ENCODE peak calls at places on chromosomes 11 and 22, in five cellular contexts. F is IMR-90, H is neuronal stem cell, K is mesendoderm, W is mesenchymal stem cell. B is an unnamed sample.

GRCh38 chr11:95505927-95506426 is 275.0 kb upstream of the SESN3 start:
- DNase-seq in F (peak; percentile 52), H (no peak), K (no peak), W (peak; percentile 79), B (no peak)

GRCh38 chr11:1109101-1109917 is 34.6 kb downstream of the MUC2 start:
- DNase-seq in F (no peak), H (no peak), K (no peak), W (no peak), B (no peak)

GRCh38 chr22:37063436-37064420 is 12.2 kb downstream of the KCTD17 start:
- DNase-seq in F (no peak), H (no peak), K (no peak), W (no peak), B (no peak)

GRCh38 chr11:134557571-134558257 is 145.7 kb upstream of the B3GAT1 start:
- DNase-seq in F (no peak), H (no peak), K (no peak), W (no peak), B (no peak)

GRCh38 chr11:33690290-33691050 is 10.2 kb downstream of the C11orf91 start:
- DNase-seq in F (peak; percentile 99), H (no peak), K (no peak), W (peak; percentile 95), B (no peak)

GRCh38 chr11:64419818-64420485 is 61.0 kb downstream of the RPS6KA4 start:
- DNase-seq in F (no peak), H (no peak), K (peak; percentile 60), W (peak; percentile 55), B (no peak)

GRCh38 chr11:120820040-120820439 is 203.9 kb upstream of the TBCEL start:
- DNase-seq in F (no peak), H (no peak), K (no peak), W (no peak), B (no peak)

GRCh38 chr11:6567371-6567745 is 36.1 kb downstream of the RRP8 start:
- DNase-seq in F (no peak), H (no peak), K (no peak), W (no peak), B (no peak)

GRCh38 chr11:129951201-129951882 is 51.3 kb downstream of the PRDM10 start:
- DNase-seq in F (no peak), H (no peak), K (no peak), W (no peak), B (no peak)

GRCh38 chr11:132248585-132248984 is 878.2 kb downstream of the NTM start:
- DNase-seq in F (no peak), H (no peak), K (no peak), W (no peak), B (no peak)

GRCh38 chr11:134759855-134760254 is 347.8 kb upstream of the B3GAT1 start:
- DNase-seq in F (no peak), H (no peak), K (no peak), W (no peak), B (no peak)

GRCh38 chr22:25126510-25126909 is 73.1 kb upstream of the CRYBB3 start:
- DNase-seq in F (no peak), H (no peak), K (no peak), W (no peak), B (no peak)

GRCh38 chr22:25127274-25127673 is 72.4 kb upstream of the CRYBB3 start:
- DNase-seq in F (no peak), H (no peak), K (peak; percentile 30), W (no peak), B (no peak)

GRCh38 chr22:25131198-25131887 is 68.3 kb upstream of the CRYBB3 start:
- DNase-seq in F (no peak), H (no peak), K (no peak), W (no peak), B (no peak)

GRCh38 chr22:25134028-25134427 is 65.6 kb upstream of the CRYBB3 start:
- DNase-seq in F (no peak), H (no peak), K (no peak), W (no peak), B (no peak)

DNA sequence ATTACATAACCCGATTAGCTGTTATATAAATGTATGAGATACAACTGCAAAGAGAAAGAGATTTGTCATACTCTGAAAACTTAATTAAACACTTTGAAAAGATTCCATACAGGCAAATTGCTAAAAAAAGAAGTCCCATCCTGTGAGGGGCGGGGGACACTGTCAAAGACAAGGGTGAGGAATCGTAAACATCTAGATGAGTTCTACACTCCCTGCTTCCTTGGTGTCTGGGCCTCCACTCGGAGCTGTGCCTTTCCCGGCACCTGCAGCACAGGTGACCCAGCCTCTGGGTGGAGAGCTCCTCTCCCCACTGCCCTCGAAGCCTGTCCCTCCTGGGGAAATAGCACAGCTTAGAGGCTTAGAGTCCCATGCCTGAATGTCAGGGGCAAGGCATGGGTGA is 69.2 kb upstream of the CRYBB3 start:
- DNase-seq in F (no peak), H (no peak), K (no peak), W (no peak), B (no peak)
- H3K4ac ChIP-seq in F (no peak overlapping the region), H (no peak overlapping the region), K (no peak overlapping the region), W (no peak overlapping the region), B (no peak overlapping the region)

DNA sequence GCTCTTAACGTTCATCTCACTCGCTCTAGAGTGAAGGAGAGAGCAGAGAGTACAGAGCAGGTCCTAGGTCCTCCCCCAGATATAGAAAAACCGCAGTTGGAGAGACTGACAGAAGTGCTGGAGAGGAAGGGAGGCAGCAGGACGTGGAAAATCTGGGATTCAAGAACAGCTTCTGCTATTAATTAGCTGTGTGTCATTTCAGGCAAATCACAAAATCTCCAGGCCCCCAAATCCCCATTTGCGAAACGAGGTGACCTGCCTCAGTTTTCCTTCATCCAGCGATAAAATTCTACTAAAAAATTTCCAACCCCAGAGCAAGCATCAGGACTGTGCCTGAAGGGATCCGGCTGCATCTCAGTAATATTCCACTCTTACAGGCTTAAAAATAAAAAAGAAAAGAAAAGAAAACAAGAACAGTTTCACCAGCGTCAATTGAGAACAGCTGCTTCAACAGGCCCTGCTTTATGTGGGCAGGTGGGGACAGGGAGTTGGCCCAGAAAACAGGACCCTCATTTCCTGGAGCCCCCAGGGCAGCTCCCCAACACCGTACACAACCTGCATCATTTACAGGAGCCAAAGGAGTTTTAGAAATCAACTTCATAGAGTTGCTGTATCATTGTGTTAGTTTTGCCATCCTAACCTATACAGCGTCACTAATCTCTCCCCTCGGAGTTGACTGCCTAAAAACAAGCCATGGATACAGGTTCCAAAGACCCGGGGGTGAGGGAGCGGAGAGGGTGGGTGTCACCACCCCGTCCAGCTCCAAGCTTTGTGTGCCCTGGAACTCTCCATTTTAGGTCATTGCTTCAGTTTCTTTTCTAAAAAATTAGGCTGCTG is 2.3 kb upstream of the MALAT1 start:
- DNase-seq in F (peak; percentile 48), H (no peak), K (no peak), W (peak; percentile 61), B (no peak)
- H3K23ac ChIP-seq in F (peak overlapping the region; percentile 96), H (no peak overlapping the region), K (no peak overlapping the region), W (no peak overlapping the region), B (no peak overlapping the region)

GRCh38 chr11:61815790-61816735 is 740 bp downstream of the FADS1 start:
- DNase-seq in F (peak; percentile 60), H (peak; percentile 75), K (peak; percentile 93), W (peak; percentile 80), B (peak; percentile 84)

GRCh38 chr11:61816736-61817455 is at the start of gene FADS1:
- DNase-seq in F (peak; percentile 92), H (peak; percentile 93), K (peak; percentile 98), W (peak; percentile 98), B (peak; percentile 96)

GRCh38 chr11:61814242-61814957 is 2.4 kb downstream of the FADS1 start:
- DNase-seq in F (no peak), H (no peak), K (peak; percentile 82), W (no peak), B (peak; percentile 76)

GRCh38 chr11:61812736-61813411 is 3.9 kb downstream of the FADS1 start:
- DNase-seq in F (no peak), H (no peak), K (no peak), W (no peak), B (no peak)

DNA sequence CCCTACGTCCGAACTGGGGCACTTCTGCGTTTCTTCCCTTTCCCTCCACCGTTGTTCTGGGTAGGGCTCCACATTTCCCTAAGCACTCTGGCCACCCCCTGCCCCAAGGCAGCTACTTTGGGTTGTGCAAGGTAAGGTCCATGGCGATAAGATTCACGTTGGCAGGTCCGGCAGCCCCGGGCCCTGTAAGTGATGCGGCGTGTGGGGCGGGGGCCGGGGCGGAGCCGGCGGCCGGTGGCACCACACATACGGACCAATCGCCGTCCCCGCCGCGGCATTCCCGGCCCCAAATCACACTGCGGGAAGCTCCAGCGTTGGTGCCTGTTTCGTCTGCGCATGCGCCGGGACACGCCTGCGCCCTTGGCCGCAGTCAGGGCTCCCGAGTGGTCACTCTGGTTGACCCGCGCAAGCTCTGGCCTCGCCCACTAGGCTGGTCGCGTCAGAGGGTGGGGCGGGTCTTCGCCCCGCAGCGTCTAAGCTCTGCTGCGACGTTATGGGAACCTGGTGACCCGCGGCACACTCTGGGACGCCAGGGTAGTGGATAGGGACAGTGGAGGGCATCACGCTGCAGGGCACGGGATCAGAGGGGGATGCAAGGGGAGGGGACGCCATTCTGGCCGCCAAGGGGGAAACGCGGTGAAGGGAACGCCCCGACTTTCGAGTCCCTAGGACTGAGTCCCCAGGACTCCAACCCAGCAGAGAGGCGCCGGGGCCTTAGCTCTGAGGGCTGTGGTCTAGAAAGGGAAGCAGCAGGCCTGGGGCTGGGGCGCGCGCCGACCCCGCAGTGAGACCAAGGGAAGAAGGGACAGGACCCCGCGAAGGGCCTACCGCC is 1.6 kb downstream of the FADS1 start:
- DNase-seq in F (peak; percentile 95), H (peak; percentile 97), K (peak; percentile 99), W (peak; percentile 97), B (peak; percentile 99)
- H3K4ac ChIP-seq in F (peak overlapping the region; percentile 97), H (peak overlapping the region; percentile 99), K (peak overlapping the region; percentile 97), W (peak overlapping the region; percentile 99), B (no peak overlapping the region)

DNA sequence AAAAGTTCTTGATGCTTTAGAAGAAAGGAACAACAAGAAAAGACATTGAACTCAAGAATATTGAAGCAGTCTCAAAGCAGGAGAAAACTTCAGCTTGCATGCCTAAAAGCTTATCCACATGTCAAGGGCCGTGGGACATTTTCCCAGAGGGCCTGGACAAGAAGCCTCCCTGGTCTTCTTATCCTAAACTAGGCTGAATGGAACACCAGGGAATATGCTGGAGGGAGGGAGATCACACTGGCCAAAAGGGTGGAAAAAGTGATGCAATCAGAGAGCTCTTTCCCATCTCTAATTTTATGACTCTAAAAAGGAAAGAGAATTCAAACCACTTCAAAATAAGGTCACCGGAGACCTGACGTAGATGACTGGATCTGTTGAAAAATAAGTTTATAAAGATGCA is 107.2 kb downstream of the MPPED2 start:
- DNase-seq in F (no peak), H (no peak), K (peak; percentile 54), W (peak; percentile 45), B (no peak)
- H3K23ac ChIP-seq in F (no peak overlapping the region), H (no peak overlapping the region), K (no peak overlapping the region), W (no peak overlapping the region), B (no peak overlapping the region)